ENCODE peak calls at places on chromosome 1, in seven cellular contexts. P is epithelial cell of esophagus; C is activated CD4-positive, alpha-beta T cell treated with anti-CD3 and anti-CD28 coated beads, Interleukin-2, amount 10 ng/mL, durations not matched to agents 7 days and 5 days; N is smooth muscle cell of the brain vasculature; T is G401; U is H54; R is OCI-LY7. Z is an unnamed sample.

GRCh38 chr1:15734901-15735300 is 1.2 kb upstream of the SLC25A34 start:
- DNase-seq in P (no peak), C (no peak), N (no peak), T (no peak), U (no peak), R (no peak), Z (no peak)

GRCh38 chr1:182340233-182341058 is 51.1 kb downstream of the GLUL start:
- DNase-seq in P (no peak), C (no peak), N (no peak), T (no peak), U (no peak), R (no peak), Z (no peak)

GRCh38 chr1:181317261-181317924 is 165.9 kb upstream of the CACNA1E start:
- DNase-seq in P (no peak), C (no peak), N (no peak), T (no peak), U (no peak), R (no peak), Z (no peak)

GRCh38 chr1:220528049-220528678 is at the start of gene MARK1:
- DNase-seq in P (peak), C (no peak), N (no peak), T (peak), U (peak), R (no peak), Z (peak)

GRCh38 chr1:230858918-230859819 is 9.2 kb downstream of the C1orf198 start:
- DNase-seq in P (no peak), C (no peak), N (no peak), T (peak), U (no peak), R (no peak), Z (no peak)

GRCh38 chr1:183096889-183097288 is 73.7 kb downstream of the LAMC1 start:
- DNase-seq in P (peak), C (no peak), N (peak), T (no peak), U (no peak), R (no peak), Z (no peak)

GRCh38 chr1:36115931-36116330 is 9.1 kb downstream of the COL8A2 start:
- DNase-seq in P (peak), C (no peak), N (no peak), T (no peak), U (no peak), R (no peak), Z (no peak)

GRCh38 chr1:162074548-162074947 is 5.1 kb downstream of the NOS1AP start:
- DNase-seq in P (no peak), C (no peak), N (no peak), T (no peak), U (no peak), R (no peak), Z (no peak)

GRCh38 chr1:68010094-68010493 is 40.3 kb downstream of the DIRAS3 start:
- DNase-seq in P (peak), C (no peak), N (peak), T (no peak), U (no peak), R (no peak), Z (no peak)

GRCh38 chr1:153607381-153607780 is 5.6 kb downstream of the S100A16 start:
- DNase-seq in P (no peak), C (no peak), N (no peak), T (no peak), U (no peak), R (no peak), Z (no peak)

GRCh38 chr1:42957880-42958487 is 684 bp downstream of the SLC2A1 start:
- DNase-seq in P (no peak), C (peak), N (no peak), T (no peak), U (peak), R (peak), Z (peak)

GRCh38 chr1:7677111-7677510 is 94.0 kb upstream of the VAMP3 start:
- DNase-seq in P (no peak), C (no peak), N (no peak), T (no peak), U (no peak), R (no peak), Z (no peak)

GRCh38 chr1:53246261-53247134 is 8.2 kb upstream of the MAGOH start:
- DNase-seq in P (no peak), C (no peak), N (no peak), T (no peak), U (no peak), R (peak), Z (no peak)

GRCh38 chr1:12231276-12231595 is 1.4 kb downstream of the VPS13D start:
- DNase-seq in P (peak), C (no peak), N (no peak), T (no peak), U (no peak), R (no peak), Z (no peak)

GRCh38 chr1:234963180-234963903 is 165.3 kb downstream of the TOMM20 start:
- DNase-seq in P (peak), C (peak), N (no peak), T (no peak), U (peak), R (peak), Z (peak)